ENCODE peak calls at places on chromosomes 2 and 18, in six cellular contexts. Q, V, C, B, A and I are unnamed samples.

GRCh38 chr2:134002391-134002790 is 251.5 kb upstream of the MGAT5 start:
- DNase-seq in A (no peak), C (no peak), B (no peak), V (no peak), Q (no peak), I (no peak)

GRCh38 chr2:68762665-68763064 is 28.1 kb downstream of the ARHGAP25 start:
- DNase-seq in V (no peak), A (no peak), B (no peak), C (no peak), Q (no peak), I (no peak)

GRCh38 chr2:198220727-198221337 is 416.4 kb downstream of the PLCL1 start:
- DNase-seq in A (no peak), C (no peak), B (no peak), Q (no peak), V (no peak), I (no peak)

GRCh38 chr2:152348388-152348787 is 13.4 kb downstream of the FMNL2 start:
- DNase-seq in C (no peak), Q (no peak), V (no peak), A (no peak), B (no peak), I (no peak)

GRCh38 chr2:179581605-179582004 is 279.8 kb downstream of the ZNF385B start:
- DNase-seq in A (no peak), V (no peak), Q (no peak), C (peak; percentile 11), B (no peak), I (no peak)

GRCh38 chr18:79631761-79632446 is 47.7 kb upstream of the CTDP1 start:
- DNase-seq in B (no peak), A (no peak), C (no peak), Q (no peak), V (no peak), I (no peak)

GRCh38 chr18:6482198-6482977 is 67.7 kb upstream of the L3MBTL4 start:
- DNase-seq in B (peak; percentile 31), A (no peak), C (peak; percentile 45), Q (peak; percentile 80), V (peak; percentile 38), I (peak; percentile 52)

GRCh38 chr2:179596018-179596417 is 265.4 kb downstream of the ZNF385B start:
- DNase-seq in V (no peak), A (no peak), Q (no peak), C (no peak), B (no peak), I (no peak)

GRCh38 chr18:3148930-3149535 is 70.7 kb downstream of the MYOM1 start:
- DNase-seq in Q (no peak), A (no peak), B (no peak), V (no peak), C (no peak), I (no peak)

GRCh38 chr2:205276071-205276777 is 406.1 kb upstream of the NRP2 start:
- DNase-seq in C (no peak), Q (no peak), A (no peak), B (no peak), V (no peak), I (no peak)

GRCh38 chr2:164412831-164413230 is 208.5 kb downstream of the GRB14 start:
- DNase-seq in B (no peak), C (no peak), A (no peak), Q (no peak), V (no peak), I (no peak)

GRCh38 chr18:46731316-46731715 is 25.5 kb downstream of the ST8SIA5 start:
- DNase-seq in B (no peak), Q (no peak), C (no peak), A (no peak), V (no peak), I (no peak)

GRCh38 chr2:222830164-222830563 is 30.7 kb upstream of the ACSL3 start:
- DNase-seq in A (no peak), V (no peak), B (no peak), C (peak; percentile 51), Q (no peak), I (no peak)

GRCh38 chr2:203399031-203399430 is 70.8 kb downstream of the ABI2 start:
- DNase-seq in C (no peak), A (no peak), V (no peak), Q (no peak), B (no peak), I (no peak)

GRCh38 chr2:186546842-186547241 is 43.0 kb upstream of the ITGAV start:
- DNase-seq in B (no peak), A (no peak), C (no peak), Q (no peak), V (no peak), I (no peak)

GRCh38 chr2:186543561-186544131 is 46.2 kb upstream of the ITGAV start:
- DNase-seq in V (no peak), A (no peak), Q (no peak), B (no peak), C (no peak), I (no peak)

GRCh38 chr2:186540971-186541370 is 48.9 kb upstream of the ITGAV start:
- DNase-seq in Q (no peak), A (no peak), V (no peak), C (no peak), B (no peak), I (no peak)

GRCh38 chr2:186542002-186542401 is 47.9 kb upstream of the ITGAV start:
- DNase-seq in C (no peak), V (no peak), Q (no peak), B (no peak), A (no peak), I (no peak)

GRCh38 chr2:186544255-186544675 is 45.6 kb upstream of the ITGAV start:
- DNase-seq in V (peak; percentile 93), A (no peak), Q (no peak), B (no peak), C (no peak), I (no peak)
- TF ChIP-seq POLR2AphosphoS5 in V (no peak), A (no peak), Q (no peak), B (no peak), C (no peak), I (no peak)

GRCh38 chr2:218858671-218859555 is 692 bp upstream of the WNT6 start:
- DNase-seq in B (no peak), V (no peak), A (no peak), C (no peak), Q (peak; percentile 74), I (no peak)
- TF ChIP-seq TAF1 in B (no peak), V (no peak), A (no peak), C (no peak), Q (no peak), I (no peak)

GRCh38 chr2:218322756-218323525 is 30.6 kb upstream of the TMBIM1 start:
- DNase-seq in C (peak; percentile 98), V (peak; percentile 97), A (no peak), B (peak; percentile 84), Q (peak; percentile 95), I (peak; percentile 85)
- TF ChIP-seq POLR2A in C (peak; percentile 48), V (peak; percentile 78), A (peak; percentile 35), B (no peak), Q (peak; percentile 38), I (no peak)

DNA sequence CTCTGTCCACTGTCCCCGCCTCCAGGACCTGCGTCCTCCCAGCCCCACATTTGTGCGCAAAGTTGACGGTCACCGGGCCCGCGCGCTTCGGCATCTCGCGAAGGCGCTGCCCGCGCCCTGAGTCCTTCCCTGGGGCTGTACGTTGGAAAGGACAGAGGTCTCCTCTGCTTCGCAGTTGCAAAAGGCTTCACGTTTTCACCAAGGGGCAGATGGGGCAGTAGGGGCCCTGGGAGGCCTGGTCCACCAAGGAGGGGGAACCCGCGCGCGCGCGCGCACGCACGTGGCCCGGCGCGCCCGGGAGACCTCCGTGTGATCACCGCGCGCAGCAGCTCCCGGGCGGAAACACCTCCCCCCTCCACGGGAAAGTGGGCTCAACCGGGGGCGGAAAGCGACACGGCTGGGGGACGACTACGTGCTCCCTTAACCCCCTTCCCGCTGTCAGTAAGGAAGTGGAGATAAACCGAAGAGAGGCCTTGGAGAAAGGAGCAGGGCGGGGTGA is 21.9 kb downstream of the TEX44 start:
- DNase-seq in V (no peak), C (no peak), B (peak; percentile 37), Q (peak; percentile 61), A (no peak), I (peak; percentile 43)
- TF ChIP-seq POLR2AphosphoS5 in V (no peak), C (no peak), B (peak; percentile 18), Q (peak; percentile 78), A (peak; percentile 60), I (no peak)

GRCh38 chr2:46763861-46764260 is 151.7 kb downstream of the MCFD2 start:
- DNase-seq in B (no peak), Q (no peak), C (no peak), A (no peak), V (no peak), I (no peak)

GRCh38 chr2:46765045-46765444 is 150.6 kb downstream of the MCFD2 start:
- DNase-seq in B (no peak), A (no peak), C (no peak), Q (no peak), V (no peak), I (no peak)

GRCh38 chr2:46767706-46768105 is 147.9 kb downstream of the MCFD2 start:
- DNase-seq in Q (no peak), V (no peak), B (no peak), A (no peak), C (no peak), I (no peak)

GRCh38 chr2:46769809-46770208 is 145.8 kb downstream of the MCFD2 start:
- DNase-seq in Q (no peak), C (no peak), V (peak; percentile 17), A (no peak), B (no peak), I (no peak)

DNA sequence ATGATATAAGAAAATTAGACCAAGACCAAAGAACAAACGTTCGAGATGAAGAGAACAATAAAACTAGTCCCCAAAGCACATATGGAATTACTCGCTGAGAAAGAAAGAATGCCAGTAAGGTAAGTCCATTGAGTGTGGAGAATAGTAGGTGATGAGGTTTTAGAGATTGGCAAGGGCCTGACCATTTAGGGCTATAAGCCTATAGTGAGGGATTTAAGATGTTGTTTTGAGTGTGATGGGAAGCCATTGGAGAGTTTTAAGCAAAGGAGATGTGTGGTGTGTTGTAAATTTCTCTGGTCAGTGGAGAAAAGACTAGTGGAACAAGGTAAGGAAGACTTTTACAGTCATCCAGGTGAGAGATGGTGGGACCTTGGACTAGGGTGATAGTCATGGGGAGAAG is 151.1 kb downstream of the MCFD2 start:
- DNase-seq in V (no peak), A (no peak), C (no peak), B (no peak), Q (no peak), I (no peak)
- TF ChIP-seq TAF1 in V (no peak), A (no peak), C (no peak), B (no peak), Q (no peak), I (no peak)